ENCODE peak calls at places on chromosomes 1 and 21, in eight cellular contexts. I is left lung, U is coronary artery, G is suprapubic skin, P is GM13977, Y is astrocyte, K is AG04450, T is H9. Z is an unnamed sample.
A peak's percentile ranks its signal among the peaks of the same experiment; 100 is the strongest.

GRCh38 chr1:153613406-153613805 is 469 bp upstream of the S100A16 start:
- DNase-seq in I (no peak), U (no peak), G (no peak), P (no peak), Y (no peak), K (no peak), T (no peak), Z (no peak)

GRCh38 chr1:227654858-227655752 is 80.0 kb downstream of the JMJD4 start:
- DNase-seq in I (no peak), U (no peak), G (no peak), P (no peak), Y (no peak), K (no peak), T (no peak), Z (no peak)

GRCh38 chr1:205669341-205670142 is 10.8 kb downstream of the SLC45A3 start:
- DNase-seq in I (no peak), U (no peak), G (no peak), P (peak; percentile 70), Y (no peak), K (no peak), T (no peak), Z (no peak)

GRCh38 chr1:30872033-30872947 is 36.3 kb downstream of the SDC3 start:
- DNase-seq in I (no peak), U (no peak), G (no peak), P (no peak), Y (no peak), K (no peak), T (no peak), Z (no peak)

GRCh38 chr1:241998950-241999495 is at the start of gene MAP1LC3C:
- DNase-seq in I (no peak), U (no peak), G (no peak), P (no peak), Y (no peak), K (no peak), T (peak; percentile 64), Z (peak; percentile 22)

GRCh38 chr21:46551636-46552241 is 53.1 kb downstream of the S100B start:
- DNase-seq in I (peak; percentile 61), U (peak; percentile 74), G (no peak), P (peak; percentile 56), Y (no peak), K (no peak), T (peak; percentile 57), Z (no peak)

GRCh38 chr1:198056255-198056654 is 100.5 kb upstream of the NEK7 start:
- DNase-seq in I (no peak), U (no peak), G (no peak), P (no peak), Y (no peak), K (no peak), T (peak; percentile 72), Z (peak; percentile 35)

GRCh38 chr1:39501666-39502065 is 10.2 kb downstream of the BMP8A start:
- DNase-seq in I (no peak), U (no peak), G (no peak), P (no peak), Y (peak; percentile 21), K (peak; percentile 11), T (no peak), Z (no peak)

GRCh38 chr1:39852214-39852791 is 31.0 kb downstream of the TRIT1 start:
- DNase-seq in I (no peak), U (no peak), G (no peak), P (no peak), Y (no peak), K (no peak), T (no peak), Z (no peak)

GRCh38 chr1:154953611-154954038 is 2.3 kb downstream of the PBXIP1 start:
- DNase-seq in I (no peak), U (no peak), G (no peak), P (no peak), Y (no peak), K (no peak), T (no peak), Z (no peak)

GRCh38 chr1:7221823-7222462 is 436.7 kb downstream of the CAMTA1 start:
- DNase-seq in I (no peak), U (no peak), G (no peak), P (no peak), Y (peak; percentile 16), K (no peak), T (no peak), Z (no peak)

GRCh38 chr21:32930673-32931072 is 95.1 kb upstream of the OLIG2 start:
- DNase-seq in I (no peak), U (no peak), G (no peak), P (no peak), Y (no peak), K (no peak), T (peak; percentile 17), Z (no peak)

GRCh38 chr1:200298242-200298641 is 111.6 kb downstream of the ZNF281 start:
- DNase-seq in I (no peak), U (no peak), G (no peak), P (no peak), Y (no peak), K (no peak), T (no peak), Z (no peak)

GRCh38 chr1:236280438-236281285 is 1.1 kb downstream of the ERO1B start:
- DNase-seq in I (no peak), U (no peak), G (no peak), P (peak; percentile 42), Y (no peak), K (no peak), T (peak; percentile 31), Z (no peak)

GRCh38 chr1:22123901-22124404 is 18.9 kb downstream of the WNT4 start:
- DNase-seq in I (no peak), U (no peak), G (no peak), P (no peak), Y (no peak), K (no peak), T (no peak), Z (no peak)

GRCh38 chr1:183272390-183272801 is 86.3 kb downstream of the LAMC2 start:
- DNase-seq in I (no peak), U (no peak), G (no peak), P (no peak), Y (peak; percentile 96), K (no peak), T (no peak), Z (no peak)

GRCh38 chr21:30340714-30341573 is 3.5 kb upstream of the KRTAP27-1 start:
- DNase-seq in I (no peak), U (no peak), G (no peak), P (peak; percentile 3), Y (no peak), K (no peak), T (peak; percentile 38), Z (peak; percentile 48)

GRCh38 chr1:150869683-150870082 is 6.7 kb downstream of the ARNT start:
- DNase-seq in I (no peak), U (no peak), G (no peak), P (no peak), Y (no peak), K (no peak), T (no peak), Z (no peak)

GRCh38 chr1:65668368-65668767 is 124.3 kb upstream of the PDE4B start:
- DNase-seq in I (no peak), U (no peak), G (no peak), P (no peak), Y (no peak), K (no peak), T (no peak), Z (no peak)

GRCh38 chr1:5709976-5710375 is 282.2 kb downstream of the NPHP4 start:
- DNase-seq in I (peak; percentile 2), U (no peak), G (peak; percentile 32), P (no peak), Y (no peak), K (no peak), T (peak; percentile 19), Z (no peak)

GRCh38 chr1:29211086-29212030 is 19.4 kb downstream of the MECR start:
- DNase-seq in I (no peak), U (no peak), G (no peak), P (no peak), Y (no peak), K (no peak), T (no peak), Z (no peak)

GRCh38 chr1:79599257-79599656 is 592.7 kb upstream of the ADGRL4 start:
- DNase-seq in I (no peak), U (no peak), G (no peak), P (no peak), Y (no peak), K (no peak), T (no peak), Z (no peak)

GRCh38 chr1:225735252-225736149 is 42.1 kb upstream of the SRP9 start:
- DNase-seq in I (peak; percentile 45), U (peak; percentile 95), G (peak; percentile 82), P (no peak), Y (peak; percentile 98), K (peak; percentile 81), T (no peak), Z (no peak)
- TF ChIP-seq CTCF in I (no peak), U (no peak), G (no peak), P (no peak), Y (no peak), K (no peak), T (no peak), Z (no peak)

GRCh38 chr1:54489627-54490240 is 58.3 kb upstream of the ACOT11 start:
- DNase-seq in I (no peak), U (no peak), G (no peak), P (no peak), Y (no peak), K (no peak), T (no peak), Z (no peak)
- TF ChIP-seq CTCF in I (peak; percentile 9), U (no peak), G (no peak), P (no peak), Y (peak; percentile 0), K (no peak), T (no peak), Z (peak; percentile 44)

DNA sequence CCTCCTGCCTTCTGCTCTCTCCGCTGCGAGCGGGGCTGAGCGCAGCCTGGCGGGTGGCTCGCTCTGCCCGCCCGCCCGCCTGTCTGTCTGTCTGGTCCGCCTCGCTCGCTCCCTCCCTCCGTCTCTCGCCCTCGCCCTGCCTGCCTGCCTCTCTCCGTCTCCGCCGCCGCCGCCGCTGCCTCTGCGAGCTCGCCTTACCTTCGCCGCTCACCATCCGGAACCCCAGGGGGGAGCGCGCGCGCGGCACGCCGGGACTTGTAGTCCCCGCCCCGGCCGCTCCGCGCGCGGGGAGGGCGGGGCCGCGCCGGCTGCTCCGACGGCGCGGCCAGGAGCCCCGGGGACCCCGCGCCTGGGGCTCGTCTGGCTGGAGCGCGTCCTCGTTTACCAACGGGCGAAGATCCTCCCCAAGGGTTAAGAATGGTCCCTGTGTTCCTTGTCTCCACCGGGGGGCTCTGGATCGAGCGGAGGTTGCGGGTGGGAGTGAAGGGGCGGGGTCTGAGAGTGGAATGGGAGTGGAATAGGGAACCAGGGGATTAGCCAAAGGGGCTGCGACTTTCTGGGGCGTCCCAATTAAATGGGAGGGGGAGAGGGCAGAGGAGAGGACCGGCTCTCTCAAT is at the start of gene AHDC1:
- DNase-seq in I (peak; percentile 91), U (peak; percentile 94), G (peak; percentile 96), P (peak; percentile 96), Y (peak; percentile 78), K (peak; percentile 61), T (peak; percentile 93), Z (peak; percentile 91)
- TF ChIP-seq CTCF in I (no peak), U (no peak), G (no peak), P (no peak), Y (no peak), K (no peak), T (no peak), Z (no peak)

GRCh38 chr1:212566522-212567479 is 41.8 kb upstream of the ATF3 start:
- DNase-seq in I (peak; percentile 52), U (no peak), G (peak; percentile 63), P (peak; percentile 89), Y (peak; percentile 81), K (peak; percentile 56), T (no peak), Z (no peak)
- TF ChIP-seq CTCF in I (no peak), U (no peak), G (no peak), P (no peak), Y (no peak), K (no peak), T (no peak), Z (no peak)